ENCODE peak calls at places on chromosomes 16 and 17, in ten cellular contexts. Y is stimulated activated CD4-positive, alpha-beta T cell treated with anti-CD3 and anti-CD28 coated beads, Interleukin-2, amount 100 ng/mL, for 24 hours; H is GM03348; O is A549; N is HuH-7.5; J is EL; V is mesendoderm; F is GOT3; T is Caki2; Q is heart left ventricle. R is an unnamed sample.

GRCh38 chr16:89667633-89668032 is 10.0 kb downstream of the SPATA33 start:
- DNase-seq in Y (no peak), T (no peak), F (no peak), N (no peak), J (no peak), V (no peak), H (no peak), Q (no peak), O (no peak), R (no peak)

GRCh38 chr17:74860229-74860998 is 729 bp upstream of the GRIN2C start:
- DNase-seq in N (peak; percentile 53), Q (no peak), V (no peak), Y (no peak), T (no peak), F (no peak), H (no peak), O (no peak), J (no peak), R (peak; percentile 38)

GRCh38 chr16:84228321-84228838 is 11.4 kb downstream of the KCNG4 start:
- DNase-seq in O (peak; percentile 93), N (peak; percentile 59), Y (no peak), V (peak; percentile 91), T (peak; percentile 89), H (peak; percentile 95), F (peak; percentile 58), Q (peak; percentile 73), J (peak; percentile 95), R (peak; percentile 78)

GRCh38 chr16:84043486-84044107 is 1.0 kb upstream of the SLC38A8 start:
- DNase-seq in Q (no peak), O (no peak), V (peak; percentile 92), N (no peak), T (no peak), F (no peak), Y (no peak), J (no peak), H (no peak), R (no peak)

GRCh38 chr16:26344976-26345375 is 653.2 kb downstream of the HS3ST4 start:
- DNase-seq in Q (no peak), F (no peak), V (no peak), J (no peak), H (no peak), O (no peak), Y (no peak), T (no peak), N (no peak), R (no peak)

GRCh38 chr17:66301864-66302741 is at the start of gene PRKCA:
- DNase-seq in F (peak; percentile 48), O (peak; percentile 73), J (peak; percentile 81), T (peak; percentile 45), V (peak; percentile 65), H (peak; percentile 95), Y (peak; percentile 73), Q (peak; percentile 79), N (peak; percentile 68), R (peak; percentile 65)

GRCh38 chr16:35134471-35134870 is 1675.1 kb downstream of the TP53TG3F start:
- DNase-seq in N (no peak), V (no peak), Y (no peak), T (peak; percentile 78), Q (no peak), J (no peak), F (no peak), H (no peak), O (no peak), R (no peak)

GRCh38 chr16:8717892-8718400 is 43.5 kb downstream of the ABAT start:
- DNase-seq in F (no peak), J (no peak), T (no peak), H (no peak), Y (no peak), O (no peak), V (no peak), N (no peak), Q (no peak), R (no peak)

GRCh38 chr17:31789707-31790505 is 69.1 kb downstream of the COPRS start:
- DNase-seq in Y (no peak), F (no peak), H (no peak), J (no peak), T (no peak), Q (no peak), O (no peak), V (no peak), N (no peak), R (no peak)

GRCh38 chr16:67181346-67181745 is 2.4 kb downstream of the MATCAP1 start:
- DNase-seq in V (no peak), J (peak; percentile 76), H (peak; percentile 83), O (no peak), T (no peak), Q (no peak), N (no peak), F (no peak), Y (no peak), R (no peak)

GRCh38 chr17:81403671-81404534 is 8.6 kb downstream of the BAHCC1 start:
- DNase-seq in H (peak; percentile 57), T (no peak), O (no peak), Q (no peak), J (no peak), V (peak; percentile 67), N (no peak), F (no peak), Y (no peak), R (no peak)

GRCh38 chr16:86826931-86827330 is 248.6 kb downstream of the FOXL1 start:
- DNase-seq in T (no peak), V (peak; percentile 56), J (no peak), Y (no peak), Q (no peak), N (no peak), H (peak; percentile 24), F (no peak), O (no peak), R (no peak)

R was measured in glutamatergic neuron.